ENCODE peak calls at places on chromosome 19, in nine cellular contexts. J is A673; C is H9; K is breast epithelium; Z is naive thymus-derived CD4-positive, alpha-beta T cell; Q is transverse colon; L is left ventricle myocardium inferior; X is Caco-2; I is Peyer's patch. Y is an unnamed sample. For H3K9me3, the result is how much of the 10 kb centered on the place peaks cover.

GRCh38 chr19:10114651-10115391 is 3.3 kb downstream of the P2RY11 start:
- DNase-seq in J (no peak), C (no peak), K (no peak), Z (no peak), Q (no peak), L (no peak), X (no peak), I (no peak), Y (no peak)

GRCh38 chr19:38018694-38019426 is 111.9 kb downstream of the SIPA1L3 start:
- DNase-seq in J (no peak), C (no peak), K (no peak), Z (no peak), Q (no peak), L (no peak), X (no peak), I (no peak), Y (no peak)

GRCh38 chr19:33510728-33511255 is 10.8 kb downstream of the PEPD start:
- DNase-seq in J (no peak), C (no peak), K (no peak), Z (no peak), Q (no peak), L (no peak), X (no peak), I (no peak), Y (no peak)

GRCh38 chr19:38952395-38953165 is 21.8 kb downstream of the MRPS12 start:
- DNase-seq in J (peak), C (peak), K (no peak), Z (peak), Q (peak), L (no peak), X (peak), I (no peak), Y (no peak)

GRCh38 chr19:15255359-15255990 is 23.2 kb upstream of the EPHX3 start:
- DNase-seq in J (no peak), C (no peak), K (no peak), Z (no peak), Q (no peak), L (no peak), X (no peak), I (no peak), Y (no peak)

GRCh38 chr19:51830263-51830662 is 35.3 kb downstream of the FPR3 start:
- DNase-seq in J (peak), C (no peak), K (no peak), Z (no peak), Q (no peak), L (no peak), X (no peak), I (no peak), Y (no peak)

GRCh38 chr19:32068805-32069204 is 276.6 kb upstream of the ZNF507 start:
- DNase-seq in J (no peak), C (no peak), K (no peak), Z (no peak), Q (no peak), L (no peak), X (no peak), I (no peak), Y (no peak)

GRCh38 chr19:49441210-49441959 is at the start of gene SLC17A7:
- DNase-seq in J (peak), C (peak), K (no peak), Z (no peak), Q (peak), L (peak), X (peak), I (no peak), Y (no peak)

GRCh38 chr19:5001547-5002131 is 32.7 kb downstream of the KDM4B start:
- DNase-seq in J (peak), C (peak), K (no peak), Z (peak), Q (no peak), L (no peak), X (peak), I (no peak), Y (no peak)

GRCh38 chr19:5153601-5154128 is 184.8 kb downstream of the KDM4B start:
- DNase-seq in J (no peak), C (no peak), K (no peak), Z (no peak), Q (no peak), L (no peak), X (no peak), I (no peak), Y (no peak)

GRCh38 chr19:7953060-7953459 is 9.6 kb upstream of the TIMM44 start:
- DNase-seq in J (no peak), C (no peak), K (no peak), Z (no peak), Q (no peak), L (no peak), X (no peak), I (no peak), Y (no peak)

GRCh38 chr19:51986309-51987291 is at the start of gene ZNF350:
- DNase-seq in J (peak), C (peak), K (peak), Z (peak), Q (peak), L (peak), X (peak), I (peak), Y (peak)

GRCh38 chr19:30359936-30360335 is 12.2 kb upstream of the ZNF536 start:
- DNase-seq in J (no peak), C (no peak), K (peak), Z (no peak), Q (no peak), L (no peak), X (no peak), I (no peak), Y (no peak)

GRCh38 chr19:42108527-42109389 is 23.5 kb downstream of the POU2F2 start:
- DNase-seq in J (peak), C (peak), K (peak), Z (peak), Q (peak), L (peak), X (peak), I (peak), Y (peak)

GRCh38 chr19:52963229-52963760 is 614 bp upstream of the ZNF816 start:
- DNase-seq in J (peak), C (peak), K (no peak), Z (no peak), Q (peak), L (peak), X (peak), I (no peak), Y (no peak)

GRCh38 chr19:35911173-35911572 is 3.1 kb upstream of the TYROBP start:
- DNase-seq in J (no peak), C (peak), K (no peak), Z (no peak), Q (no peak), L (no peak), X (no peak), I (no peak), Y (no peak)

GRCh38 chr19:4523306-4524110 is 5.2 kb upstream of the PLIN4 start:
- DNase-seq in J (no peak), C (peak), K (no peak), Z (no peak), Q (peak), L (peak), X (peak), I (peak), Y (no peak)

DNA sequence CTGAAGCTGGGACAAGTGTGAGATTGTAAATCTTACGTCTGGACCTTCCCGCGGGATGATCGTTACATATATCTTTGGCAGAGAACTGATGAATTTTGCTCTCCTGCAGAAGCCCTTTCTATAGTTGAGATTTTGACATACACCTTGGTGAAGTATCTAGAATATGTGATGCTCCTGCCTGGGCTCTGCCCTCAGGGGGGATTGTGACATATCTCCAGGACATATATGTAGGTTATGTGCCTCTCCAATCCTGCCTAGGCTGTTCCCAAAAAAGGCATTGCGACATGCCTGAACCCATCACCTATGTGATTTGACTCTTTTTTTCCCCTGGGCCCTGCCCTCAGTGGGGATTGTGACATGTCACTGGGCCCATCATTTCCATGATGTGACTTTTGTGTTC is 76.6 kb downstream of the ZNF208 start:
- DNase-seq in J (no peak), C (no peak), K (no peak), Z (no peak), Q (no peak), L (no peak), X (no peak), I (no peak), Y (no peak)
- H3K9me3 ChIP-seq in J (under half), C (half or more), K (under half), Z (under half), Q (under half), L (half or more), X (under half), I (under half), Y (under half)

DNA sequence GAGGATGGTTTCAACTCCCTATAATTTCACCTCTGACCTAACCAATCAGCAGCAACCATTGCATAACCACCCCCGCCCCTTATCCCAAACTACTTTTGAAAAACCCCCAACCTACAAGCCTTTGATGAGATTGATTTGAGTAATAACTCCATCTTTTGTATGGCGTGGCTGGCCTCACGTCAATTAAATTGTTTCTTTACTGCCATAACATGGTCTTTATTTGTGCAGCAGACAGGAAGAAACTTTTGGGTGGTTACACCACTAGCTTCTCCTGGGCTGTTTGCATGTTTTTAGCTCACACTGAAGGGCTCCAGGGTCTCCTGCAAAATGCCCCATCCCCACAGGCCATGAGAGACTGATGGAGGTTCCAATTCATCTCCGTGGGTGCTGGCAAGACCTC is 34.0 kb upstream of the PEG3 start:
- DNase-seq in J (no peak), C (no peak), K (no peak), Z (no peak), Q (no peak), L (no peak), X (no peak), I (no peak), Y (no peak)
- H3K9me3 ChIP-seq in J (under half), C (half or more), K (under half), Z (under half), Q (under half), L (under half), X (under half), I (under half), Y (under half)

DNA sequence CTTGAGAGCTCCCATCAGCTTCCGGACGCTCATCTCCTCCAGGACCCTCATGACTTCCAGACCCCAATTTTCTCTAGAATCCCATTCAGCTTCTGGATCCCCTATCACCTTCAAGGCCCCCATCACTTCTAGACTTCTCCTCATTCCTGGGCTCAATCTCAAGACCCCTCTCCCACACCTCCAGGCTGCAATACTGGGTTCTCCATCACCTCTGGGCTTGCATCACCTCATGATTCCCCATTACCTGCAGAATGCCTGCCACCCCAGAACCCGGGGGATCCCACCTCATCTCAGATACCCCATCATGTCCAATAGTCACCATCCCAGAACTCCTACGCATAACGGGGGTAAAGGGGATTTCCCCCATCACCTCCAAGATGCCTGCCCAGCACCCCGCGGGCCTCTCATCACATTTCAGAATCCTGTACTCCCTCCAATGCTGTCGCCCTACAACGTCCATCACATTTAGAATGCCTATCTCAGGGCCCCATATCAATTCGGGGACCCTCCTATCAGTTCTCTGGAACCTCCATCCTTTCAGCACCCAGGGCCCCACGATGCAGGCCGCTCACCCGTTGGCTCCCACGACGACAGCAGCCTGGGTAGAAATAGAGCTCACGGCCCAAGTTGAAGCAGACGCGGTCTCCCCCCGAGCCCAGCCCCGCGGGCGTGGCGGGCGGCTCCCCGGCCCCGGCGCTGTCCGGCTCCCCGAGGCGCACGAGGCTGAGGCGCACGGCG is 732 bp downstream of the DMWD start:
- DNase-seq in J (no peak), C (no peak), K (no peak), Z (no peak), Q (no peak), L (no peak), X (no peak), I (no peak), Y (no peak)
- H3K9me3 ChIP-seq in J (under half), C (under half), K (under half), Z (under half), Q (under half), L (under half), X (under half), I (under half), Y (under half)

GRCh38 chr19:43841990-43842389 is 14.9 kb downstream of the ZNF283 start:
- DNase-seq in J (no peak), C (no peak), K (no peak), Z (no peak), Q (no peak), L (no peak), X (no peak), I (no peak), Y (no peak)
- H3K9me3 ChIP-seq in J (half or more), C (half or more), K (half or more), Z (under half), Q (half or more), L (half or more), X (half or more), I (half or more), Y (under half)